ENCODE peak calls at places on chromosomes 5 and 9, in nine cellular contexts. O is psoas muscle, A is AG10803, U is GM13977, E is choroid plexus epithelial cell, Y is thoracic aorta, T is AG09319, X is Peyer's patch, I is tibial nerve. J is an unnamed sample.

GRCh38 chr9:124084087-124084486 is 72.5 kb downstream of the LHX2 start:
- DNase-seq in O (no peak), A (no peak), U (no peak), E (no peak), Y (no peak), T (no peak), X (no peak), I (no peak), J (no peak)

GRCh38 chr9:78089111-78089510 is 57.5 kb upstream of the GNAQ start:
- DNase-seq in O (no peak), A (no peak), U (no peak), E (no peak), Y (no peak), T (no peak), X (no peak), I (no peak), J (no peak)

GRCh38 chr5:31757813-31758212 is 118.9 kb downstream of the PDZD2 start:
- DNase-seq in O (no peak), A (peak; percentile 1), U (no peak), E (no peak), Y (no peak), T (no peak), X (no peak), I (no peak), J (no peak)

GRCh38 chr5:133681896-133682295 is 69.6 kb upstream of the FSTL4 start:
- DNase-seq in O (no peak), A (no peak), U (no peak), E (no peak), Y (no peak), T (no peak), X (no peak), I (no peak), J (no peak)

GRCh38 chr5:175107865-175108264 is 336.1 kb downstream of the DRD1 start:
- DNase-seq in O (no peak), A (no peak), U (no peak), E (no peak), Y (no peak), T (no peak), X (no peak), I (no peak), J (no peak)

GRCh38 chr5:123511648-123512605 is at the start of gene CSNK1G3:
- DNase-seq in O (peak; percentile 98), A (peak; percentile 98), U (peak; percentile 95), E (peak; percentile 99), Y (peak; percentile 90), T (peak; percentile 95), X (peak; percentile 98), I (peak; percentile 93), J (peak; percentile 80)

GRCh38 chr5:143550985-143551630 is 147.6 kb upstream of the NR3C1 start:
- DNase-seq in O (no peak), A (peak; percentile 55), U (no peak), E (no peak), Y (no peak), T (no peak), X (no peak), I (no peak), J (no peak)

GRCh38 chr9:130698514-130698913 is 4.9 kb downstream of the EXOSC2 start:
- DNase-seq in O (no peak), A (peak; percentile 65), U (no peak), E (peak; percentile 82), Y (no peak), T (no peak), X (no peak), I (no peak), J (no peak)

GRCh38 chr5:172188893-172189692 is 1.1 kb upstream of the STK10 start:
- DNase-seq in O (no peak), A (no peak), U (no peak), E (peak; percentile 73), Y (no peak), T (no peak), X (no peak), I (no peak), J (no peak)

GRCh38 chr5:172185096-172185461 is 2.9 kb downstream of the STK10 start:
- DNase-seq in O (no peak), A (no peak), U (no peak), E (no peak), Y (no peak), T (no peak), X (peak; percentile 38), I (no peak), J (no peak)

GRCh38 chr5:172186114-172186695 is 1.8 kb downstream of the STK10 start:
- DNase-seq in O (no peak), A (no peak), U (no peak), E (no peak), Y (no peak), T (no peak), X (no peak), I (no peak), J (no peak)

GRCh38 chr5:172188033-172188892 is at the start of gene STK10:
- DNase-seq in O (peak; percentile 96), A (peak; percentile 93), U (peak; percentile 97), E (peak; percentile 89), Y (peak; percentile 58), T (peak; percentile 83), X (peak; percentile 95), I (peak; percentile 80), J (peak; percentile 59)

DNA sequence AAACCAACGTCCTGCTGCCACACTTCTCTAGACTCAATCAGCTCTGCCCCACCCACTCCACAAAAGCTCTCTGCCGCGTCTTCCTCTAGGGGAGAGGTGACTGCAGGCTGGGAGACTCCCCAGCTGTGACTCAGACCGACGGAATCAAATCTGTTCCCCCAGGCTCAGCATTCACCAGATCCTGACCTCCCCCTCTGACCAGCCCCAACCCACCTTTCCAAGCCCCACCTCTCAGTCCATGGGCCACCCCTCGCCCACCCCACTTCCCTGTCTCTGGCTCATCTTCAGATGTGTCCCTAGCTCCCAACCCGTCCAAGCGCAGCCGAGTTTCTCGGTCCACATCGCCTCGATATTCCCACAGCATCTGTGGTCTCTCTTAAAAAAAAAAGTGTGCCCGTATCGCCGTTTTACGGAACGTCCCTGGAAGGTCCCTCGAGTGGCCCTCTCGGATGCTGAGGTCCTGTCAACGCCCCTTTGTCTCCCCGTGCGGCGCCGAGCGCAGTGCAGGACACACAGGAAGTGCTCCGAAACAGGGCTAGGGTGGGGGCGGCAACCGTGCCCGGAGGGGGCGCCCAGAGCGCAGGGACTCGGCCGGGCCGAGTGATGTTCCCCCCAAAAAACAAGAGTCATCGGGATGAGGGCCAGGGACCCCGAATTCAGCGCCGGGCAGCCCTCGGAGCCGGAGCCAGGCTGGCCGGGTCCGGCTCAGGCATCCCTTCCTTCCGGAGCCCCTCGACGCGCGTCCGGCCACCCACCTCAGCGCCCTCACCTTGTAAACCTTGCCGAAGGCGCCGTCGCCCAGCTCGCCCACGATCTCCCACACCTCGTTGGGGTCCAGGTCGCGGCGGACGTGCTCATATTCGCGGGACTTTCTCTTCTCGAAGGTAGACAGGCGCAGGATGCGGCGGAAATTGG is 649 bp downstream of the STK10 start:
- DNase-seq in O (peak; percentile 79), A (peak; percentile 64), U (peak; percentile 69), E (peak; percentile 75), Y (no peak), T (peak; percentile 29), X (peak; percentile 89), I (no peak), J (peak; percentile 42)
- TF ChIP-seq CTCF in O (no peak), A (peak; percentile 15), U (peak; percentile 8), E (peak; percentile 8), Y (no peak), T (no peak), X (no peak), I (peak; percentile 8), J (no peak)

GRCh38 chr5:150213530-150213929 is 23.7 kb downstream of the SLC6A7 start:
- DNase-seq in O (no peak), A (peak; percentile 68), U (no peak), E (peak; percentile 56), Y (no peak), T (no peak), X (no peak), I (no peak), J (no peak)

GRCh38 chr5:150217041-150217440 is 27.2 kb downstream of the SLC6A7 start:
- DNase-seq in O (no peak), A (no peak), U (no peak), E (no peak), Y (no peak), T (no peak), X (peak; percentile 61), I (no peak), J (no peak)

GRCh38 chr5:150215978-150216944 is 26.4 kb downstream of the SLC6A7 start:
- DNase-seq in O (no peak), A (peak; percentile 15), U (no peak), E (no peak), Y (no peak), T (no peak), X (peak; percentile 76), I (no peak), J (no peak)

GRCh38 chr5:150211156-150212030 is 21.5 kb downstream of the SLC6A7 start:
- DNase-seq in O (no peak), A (no peak), U (no peak), E (no peak), Y (no peak), T (no peak), X (peak; percentile 67), I (no peak), J (no peak)

DNA sequence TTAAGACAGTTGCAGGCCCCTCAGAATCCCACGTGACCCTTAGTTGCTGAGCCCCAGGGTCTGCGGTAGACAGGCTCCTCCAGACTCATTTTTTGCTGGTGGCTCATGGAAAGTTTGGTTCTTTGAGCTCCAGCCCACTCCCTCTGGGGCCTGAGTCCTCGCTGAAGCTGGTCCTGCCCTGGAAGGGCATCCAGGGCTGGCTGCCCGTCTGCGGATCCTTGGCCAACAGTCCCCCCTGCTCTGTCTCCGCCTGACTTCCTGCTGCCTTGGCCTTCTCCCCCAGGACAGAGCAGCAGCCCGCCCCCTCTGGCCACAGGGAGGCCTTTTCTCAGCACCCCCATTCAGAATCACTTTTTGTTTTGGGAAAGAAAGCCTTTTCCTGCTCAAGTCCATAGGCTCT is 24.4 kb downstream of the SLC6A7 start:
- DNase-seq in O (peak; percentile 68), A (peak; percentile 75), U (no peak), E (peak; percentile 52), Y (no peak), T (no peak), X (no peak), I (no peak), J (no peak)
- TF ChIP-seq CTCF in O (no peak), A (peak; percentile 45), U (peak; percentile 11), E (peak; percentile 31), Y (peak; percentile 51), T (peak; percentile 38), X (no peak), I (no peak), J (no peak)

DNA sequence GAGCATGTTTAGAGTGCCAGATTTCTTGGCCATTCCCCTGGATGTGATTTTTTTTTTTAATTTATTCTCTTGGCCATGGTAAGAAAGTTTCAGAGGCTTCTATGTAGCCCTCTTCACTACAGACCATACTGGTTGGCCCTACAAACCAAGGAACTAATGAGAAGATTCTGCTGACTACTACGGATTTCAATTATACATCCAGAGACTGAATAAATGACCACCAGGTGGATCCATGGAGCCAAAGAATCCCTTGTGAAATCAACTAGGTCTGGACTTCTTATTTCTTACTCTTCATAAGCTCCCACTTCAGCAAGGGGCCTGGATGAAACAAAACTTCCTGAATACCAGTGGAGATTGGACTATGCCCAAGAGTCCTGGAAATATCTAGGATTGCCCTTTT is 27.6 kb downstream of the ZNF622 start:
- DNase-seq in O (no peak), A (peak; percentile 6), U (no peak), E (peak; percentile 52), Y (no peak), T (no peak), X (no peak), I (no peak), J (no peak)
- TF ChIP-seq CTCF in O (peak; percentile 19), A (peak; percentile 27), U (no peak), E (peak; percentile 55), Y (no peak), T (no peak), X (no peak), I (no peak), J (no peak)

GRCh38 chr5:172305380-172305779 is 21.8 kb upstream of the UBTD2 start:
- DNase-seq in O (no peak), A (no peak), U (no peak), E (no peak), Y (no peak), T (no peak), X (no peak), I (no peak), J (no peak)

GRCh38 chr5:172303996-172304335 is 20.4 kb upstream of the UBTD2 start:
- DNase-seq in O (no peak), A (no peak), U (no peak), E (no peak), Y (no peak), T (no peak), X (no peak), I (no peak), J (no peak)

GRCh38 chr5:172299916-172300439 is 16.4 kb upstream of the UBTD2 start:
- DNase-seq in O (no peak), A (no peak), U (no peak), E (peak; percentile 75), Y (no peak), T (no peak), X (no peak), I (no peak), J (no peak)

GRCh38 chr5:172303090-172303995 is 19.8 kb upstream of the UBTD2 start:
- DNase-seq in O (no peak), A (peak; percentile 48), U (no peak), E (peak; percentile 37), Y (no peak), T (no peak), X (no peak), I (no peak), J (no peak)

GRCh38 chr5:172302047-172302710 is 18.6 kb upstream of the UBTD2 start:
- DNase-seq in O (no peak), A (no peak), U (no peak), E (no peak), Y (no peak), T (no peak), X (no peak), I (no peak), J (no peak)
- TF ChIP-seq CTCF in O (no peak), A (no peak), U (no peak), E (no peak), Y (no peak), T (no peak), X (no peak), I (no peak), J (no peak)

J was measured in omental fat pad.